ENCODE peak calls at places on chromosome 21, in seven cellular contexts. One of them, this sample, is unnamed.

GRCh38 chr21:17495680-17496079 is 17.2 kb upstream of the CXADR start:
- DNase-seq in HS-5: no peak
- DNase-seq in cardiac muscle cell: no peak
- DNase-seq in astrocyte of the spinal cord: peak
- DNase-seq in stimulated activated CD8-positive, alpha-beta memory T cell treated with anti-CD3 and anti-CD28 coated beads, Interleukin-2, amount 100 ng/mL, for 1 hour: no peak
- DNase-seq in T-cell: no peak
- DNase-seq in K562: no peak
- DNase-seq in this sample: no peak

GRCh38 chr21:33231526-33231925 is 1.8 kb downstream of the IFNAR2 start:
- DNase-seq in astrocyte of the spinal cord: no peak
- DNase-seq in K562: no peak
- DNase-seq in stimulated activated CD8-positive, alpha-beta memory T cell treated with anti-CD3 and anti-CD28 coated beads, Interleukin-2, amount 100 ng/mL, for 1 hour: no peak
- DNase-seq in T-cell: no peak
- DNase-seq in cardiac muscle cell: no peak
- DNase-seq in HS-5: no peak
- DNase-seq in this sample: no peak

GRCh38 chr21:28590722-28591121 is 402.0 kb downstream of the LTN1 start:
- DNase-seq in HS-5: no peak
- DNase-seq in T-cell: no peak
- DNase-seq in astrocyte of the spinal cord: no peak
- DNase-seq in stimulated activated CD8-positive, alpha-beta memory T cell treated with anti-CD3 and anti-CD28 coated beads, Interleukin-2, amount 100 ng/mL, for 1 hour: no peak
- DNase-seq in K562: no peak
- DNase-seq in cardiac muscle cell: no peak
- DNase-seq in this sample: no peak

GRCh38 chr21:28633803-28634572 is 358.7 kb downstream of the LTN1 start:
- DNase-seq in K562: no peak
- DNase-seq in HS-5: peak
- DNase-seq in stimulated activated CD8-positive, alpha-beta memory T cell treated with anti-CD3 and anti-CD28 coated beads, Interleukin-2, amount 100 ng/mL, for 1 hour: no peak
- DNase-seq in cardiac muscle cell: no peak
- DNase-seq in T-cell: no peak
- DNase-seq in astrocyte of the spinal cord: peak
- DNase-seq in this sample: peak

GRCh38 chr21:36044056-36044455 is 16.3 kb downstream of the SETD4 start:
- DNase-seq in K562: no peak
- DNase-seq in cardiac muscle cell: no peak
- DNase-seq in astrocyte of the spinal cord: no peak
- DNase-seq in T-cell: no peak
- DNase-seq in HS-5: no peak
- DNase-seq in stimulated activated CD8-positive, alpha-beta memory T cell treated with anti-CD3 and anti-CD28 coated beads, Interleukin-2, amount 100 ng/mL, for 1 hour: no peak
- DNase-seq in this sample: peak

GRCh38 chr21:26842976-26843911 is 2.0 kb downstream of the ADAMTS1 start:
- DNase-seq in T-cell: no peak
- DNase-seq in cardiac muscle cell: peak
- DNase-seq in astrocyte of the spinal cord: peak
- DNase-seq in stimulated activated CD8-positive, alpha-beta memory T cell treated with anti-CD3 and anti-CD28 coated beads, Interleukin-2, amount 100 ng/mL, for 1 hour: no peak
- DNase-seq in HS-5: peak
- DNase-seq in K562: no peak
- DNase-seq in this sample: peak

GRCh38 chr21:16418663-16419062 is 688.9 kb downstream of the USP25 start:
- DNase-seq in cardiac muscle cell: no peak
- DNase-seq in HS-5: no peak
- DNase-seq in K562: no peak
- DNase-seq in T-cell: no peak
- DNase-seq in astrocyte of the spinal cord: no peak
- DNase-seq in stimulated activated CD8-positive, alpha-beta memory T cell treated with anti-CD3 and anti-CD28 coated beads, Interleukin-2, amount 100 ng/mL, for 1 hour: no peak
- DNase-seq in this sample: no peak

GRCh38 chr21:26146681-26147080 is 23.9 kb downstream of the APP start:
- DNase-seq in K562: no peak
- DNase-seq in cardiac muscle cell: no peak
- DNase-seq in stimulated activated CD8-positive, alpha-beta memory T cell treated with anti-CD3 and anti-CD28 coated beads, Interleukin-2, amount 100 ng/mL, for 1 hour: no peak
- DNase-seq in T-cell: no peak
- DNase-seq in HS-5: no peak
- DNase-seq in astrocyte of the spinal cord: no peak
- DNase-seq in this sample: no peak

GRCh38 chr21:46392921-46393320 is 65.8 kb upstream of the DIP2A start:
- DNase-seq in stimulated activated CD8-positive, alpha-beta memory T cell treated with anti-CD3 and anti-CD28 coated beads, Interleukin-2, amount 100 ng/mL, for 1 hour: no peak
- DNase-seq in K562: no peak
- DNase-seq in astrocyte of the spinal cord: peak
- DNase-seq in cardiac muscle cell: no peak
- DNase-seq in HS-5: no peak
- DNase-seq in T-cell: no peak
- DNase-seq in this sample: no peak

GRCh38 chr21:26165331-26165730 is 5.2 kb downstream of the APP start:
- DNase-seq in T-cell: no peak
- DNase-seq in cardiac muscle cell: no peak
- DNase-seq in astrocyte of the spinal cord: no peak
- DNase-seq in K562: no peak
- DNase-seq in HS-5: no peak
- DNase-seq in stimulated activated CD8-positive, alpha-beta memory T cell treated with anti-CD3 and anti-CD28 coated beads, Interleukin-2, amount 100 ng/mL, for 1 hour: no peak
- DNase-seq in this sample: no peak

GRCh38 chr21:24045775-24046215 is 1561.5 kb downstream of the MRPL39 start:
- DNase-seq in HS-5: peak
- DNase-seq in astrocyte of the spinal cord: peak
- DNase-seq in cardiac muscle cell: peak
- DNase-seq in K562: no peak
- DNase-seq in stimulated activated CD8-positive, alpha-beta memory T cell treated with anti-CD3 and anti-CD28 coated beads, Interleukin-2, amount 100 ng/mL, for 1 hour: no peak
- DNase-seq in T-cell: no peak
- DNase-seq in this sample: no peak

GRCh38 chr21:16624468-16625102 is 888.3 kb upstream of the CXADR start:
- DNase-seq in stimulated activated CD8-positive, alpha-beta memory T cell treated with anti-CD3 and anti-CD28 coated beads, Interleukin-2, amount 100 ng/mL, for 1 hour: no peak
- DNase-seq in K562: no peak
- DNase-seq in astrocyte of the spinal cord: no peak
- DNase-seq in T-cell: no peak
- DNase-seq in cardiac muscle cell: no peak
- DNase-seq in HS-5: no peak
- DNase-seq in this sample: no peak

GRCh38 chr21:45525153-45525909 is 16.9 kb downstream of the SLC19A1 start:
- DNase-seq in T-cell: no peak
- DNase-seq in astrocyte of the spinal cord: no peak
- DNase-seq in stimulated activated CD8-positive, alpha-beta memory T cell treated with anti-CD3 and anti-CD28 coated beads, Interleukin-2, amount 100 ng/mL, for 1 hour: no peak
- DNase-seq in HS-5: no peak
- DNase-seq in cardiac muscle cell: peak
- DNase-seq in K562: no peak
- DNase-seq in this sample: no peak

GRCh38 chr21:36909901-36910561 is 56.4 kb downstream of the HLCS start:
- DNase-seq in HS-5: peak
- DNase-seq in cardiac muscle cell: no peak
- DNase-seq in T-cell: no peak
- DNase-seq in K562: no peak
- DNase-seq in stimulated activated CD8-positive, alpha-beta memory T cell treated with anti-CD3 and anti-CD28 coated beads, Interleukin-2, amount 100 ng/mL, for 1 hour: no peak
- DNase-seq in astrocyte of the spinal cord: peak
- DNase-seq in this sample: peak

GRCh38 chr21:43692949-43693348 is 26.0 kb upstream of the PDXK start:
- DNase-seq in astrocyte of the spinal cord: no peak
- DNase-seq in T-cell: no peak
- DNase-seq in stimulated activated CD8-positive, alpha-beta memory T cell treated with anti-CD3 and anti-CD28 coated beads, Interleukin-2, amount 100 ng/mL, for 1 hour: no peak
- DNase-seq in K562: no peak
- DNase-seq in cardiac muscle cell: no peak
- DNase-seq in HS-5: no peak
- DNase-seq in this sample: no peak

GRCh38 chr21:44299458-44300261 is at the start of gene PFKL:
- DNase-seq in HS-5: peak
- DNase-seq in astrocyte of the spinal cord: peak
- DNase-seq in K562: peak
- DNase-seq in cardiac muscle cell: peak
- DNase-seq in stimulated activated CD8-positive, alpha-beta memory T cell treated with anti-CD3 and anti-CD28 coated beads, Interleukin-2, amount 100 ng/mL, for 1 hour: peak
- DNase-seq in T-cell: peak
- DNase-seq in this sample: no peak

GRCh38 chr21:41634858-41635257 is 126.9 kb upstream of the TMPRSS2 start:
- DNase-seq in astrocyte of the spinal cord: peak
- DNase-seq in T-cell: no peak
- DNase-seq in cardiac muscle cell: no peak
- DNase-seq in HS-5: no peak
- DNase-seq in K562: no peak
- DNase-seq in stimulated activated CD8-positive, alpha-beta memory T cell treated with anti-CD3 and anti-CD28 coated beads, Interleukin-2, amount 100 ng/mL, for 1 hour: no peak
- DNase-seq in this sample: peak

GRCh38 chr21:35854281-35854680 is 206.0 kb downstream of the SETD4 start:
- DNase-seq in stimulated activated CD8-positive, alpha-beta memory T cell treated with anti-CD3 and anti-CD28 coated beads, Interleukin-2, amount 100 ng/mL, for 1 hour: no peak
- DNase-seq in HS-5: no peak
- DNase-seq in T-cell: no peak
- DNase-seq in cardiac muscle cell: no peak
- DNase-seq in K562: no peak
- DNase-seq in astrocyte of the spinal cord: no peak
- DNase-seq in this sample: no peak

GRCh38 chr21:44767834-44768831 is 33.5 kb downstream of the UBE2G2 start:
- DNase-seq in stimulated activated CD8-positive, alpha-beta memory T cell treated with anti-CD3 and anti-CD28 coated beads, Interleukin-2, amount 100 ng/mL, for 1 hour: no peak
- DNase-seq in HS-5: no peak
- DNase-seq in cardiac muscle cell: peak
- DNase-seq in astrocyte of the spinal cord: no peak
- DNase-seq in K562: no peak
- DNase-seq in T-cell: no peak
- DNase-seq in this sample: no peak

GRCh38 chr21:38645282-38645681 is 147.0 kb upstream of the ERG start:
- DNase-seq in astrocyte of the spinal cord: peak
- DNase-seq in HS-5: peak
- DNase-seq in stimulated activated CD8-positive, alpha-beta memory T cell treated with anti-CD3 and anti-CD28 coated beads, Interleukin-2, amount 100 ng/mL, for 1 hour: no peak
- DNase-seq in K562: no peak
- DNase-seq in cardiac muscle cell: no peak
- DNase-seq in T-cell: no peak
- DNase-seq in this sample: peak

GRCh38 chr21:41848533-41848932 is 30.6 kb downstream of the PRDM15 start:
- DNase-seq in K562: no peak
- DNase-seq in T-cell: no peak
- DNase-seq in cardiac muscle cell: no peak
- DNase-seq in astrocyte of the spinal cord: no peak
- DNase-seq in stimulated activated CD8-positive, alpha-beta memory T cell treated with anti-CD3 and anti-CD28 coated beads, Interleukin-2, amount 100 ng/mL, for 1 hour: no peak
- DNase-seq in HS-5: no peak
- DNase-seq in this sample: no peak

GRCh38 chr21:45607021-45607921 is 36.3 kb upstream of the PCBP3 start:
- DNase-seq in HS-5: no peak
- DNase-seq in cardiac muscle cell: no peak
- DNase-seq in T-cell: peak
- DNase-seq in stimulated activated CD8-positive, alpha-beta memory T cell treated with anti-CD3 and anti-CD28 coated beads, Interleukin-2, amount 100 ng/mL, for 1 hour: no peak
- DNase-seq in K562: no peak
- DNase-seq in astrocyte of the spinal cord: peak
- DNase-seq in this sample: no peak

GRCh38 chr21:27422435-27422834 is 455.5 kb upstream of the ADAMTS5 start:
- DNase-seq in astrocyte of the spinal cord: peak
- DNase-seq in stimulated activated CD8-positive, alpha-beta memory T cell treated with anti-CD3 and anti-CD28 coated beads, Interleukin-2, amount 100 ng/mL, for 1 hour: no peak
- DNase-seq in K562: no peak
- DNase-seq in T-cell: no peak
- DNase-seq in HS-5: no peak
- DNase-seq in cardiac muscle cell: no peak
- DNase-seq in this sample: no peak

GRCh38 chr21:37348664-37349063 is 17.9 kb upstream of the DYRK1A start:
- DNase-seq in T-cell: no peak
- DNase-seq in astrocyte of the spinal cord: no peak
- DNase-seq in HS-5: no peak
- DNase-seq in cardiac muscle cell: no peak
- DNase-seq in K562: no peak
- DNase-seq in stimulated activated CD8-positive, alpha-beta memory T cell treated with anti-CD3 and anti-CD28 coated beads, Interleukin-2, amount 100 ng/mL, for 1 hour: no peak
- DNase-seq in this sample: no peak

GRCh38 chr21:41956926-41957729 is 3.3 kb upstream of the C2CD2 start:
- DNase-seq in astrocyte of the spinal cord: peak
- DNase-seq in T-cell: no peak
- DNase-seq in K562: peak
- DNase-seq in stimulated activated CD8-positive, alpha-beta memory T cell treated with anti-CD3 and anti-CD28 coated beads, Interleukin-2, amount 100 ng/mL, for 1 hour: no peak
- DNase-seq in HS-5: no peak
- DNase-seq in cardiac muscle cell: peak
- DNase-seq in this sample: no peak

GRCh38 chr21:43311303-43311817 is 115.6 kb downstream of the SIK1 start:
- DNase-seq in T-cell: no peak
- DNase-seq in stimulated activated CD8-positive, alpha-beta memory T cell treated with anti-CD3 and anti-CD28 coated beads, Interleukin-2, amount 100 ng/mL, for 1 hour: no peak
- DNase-seq in K562: no peak
- DNase-seq in astrocyte of the spinal cord: no peak
- DNase-seq in HS-5: no peak
- DNase-seq in cardiac muscle cell: no peak
- DNase-seq in this sample: no peak

This sample was measured in epithelial cell of prostate.